ENCODE peak calls at places on chromosomes 4 and X, in six cellular contexts. J, R, S, Y, B and Q are unnamed samples.

GRCh38 chr4:64230709-64231310 is 178.4 kb downstream of the TECRL start:
- DNase-seq in J (no peak), R (peak), S (peak), Y (no peak), B (no peak), Q (no peak)

GRCh38 chr4:48756689-48757220 is 23.3 kb downstream of the FRYL start:
- DNase-seq in J (no peak), R (no peak), S (no peak), Y (no peak), B (no peak), Q (no peak)

GRCh38 chrX:87873347-87873941 is 355.8 kb downstream of the KLHL4 start:
- DNase-seq in J (no peak), R (peak), S (no peak), Y (no peak), B (no peak), Q (no peak)

GRCh38 chrX:47264507-47265173 is 31.8 kb downstream of the USP11 start:
- DNase-seq in J (peak), R (no peak), S (no peak), Y (no peak), B (no peak), Q (no peak)

GRCh38 chrX:69021561-69021960 is 143.7 kb downstream of the PJA1 start:
- DNase-seq in J (no peak), R (no peak), S (no peak), Y (no peak), B (no peak), Q (no peak)

GRCh38 chrX:1452497-1453389 is at the start of gene ASMTL:
- DNase-seq in J (peak), R (peak), S (peak), Y (peak), B (no peak), Q (peak)

GRCh38 chr4:89836897-89837384 is at the start of gene SNCA:
- DNase-seq in J (peak), R (peak), S (no peak), Y (no peak), B (peak), Q (peak)

GRCh38 chr4:183747931-183748664 is 89.0 kb downstream of the TRAPPC11 start:
- DNase-seq in J (no peak), R (peak), S (no peak), Y (no peak), B (no peak), Q (peak)

GRCh38 chrX:115068896-115069295 is 51.5 kb upstream of the IL13RA2 start:
- DNase-seq in J (no peak), R (no peak), S (no peak), Y (no peak), B (no peak), Q (no peak)

GRCh38 chrX:96002401-96002800 is 682.2 kb upstream of the DIAPH2 start:
- DNase-seq in J (no peak), R (no peak), S (no peak), Y (no peak), B (no peak), Q (no peak)

GRCh38 chr4:183637461-183637860 is 21.5 kb downstream of the RWDD4 start:
- DNase-seq in J (no peak), R (no peak), S (no peak), Y (no peak), B (no peak), Q (no peak)

GRCh38 chrX:30642642-30643041 is 10.6 kb upstream of the GK start:
- DNase-seq in J (no peak), R (no peak), S (no peak), Y (no peak), B (no peak), Q (no peak)

GRCh38 chr4:170047774-170048354 is 21.7 kb upstream of the MFAP3L start:
- DNase-seq in J (peak), R (peak), S (peak), Y (peak), B (peak), Q (peak)